ENCODE peak calls at places on chromosomes 5 and 9, in seven cellular contexts. Q is dorsolateral prefrontal cortex, S is GM12864, A is GM12865, H is pancreas, X is cardiac muscle cell, D is thoracic aorta. B is an unnamed sample.

GRCh38 chr9:35905912-35906679 is at the start of gene HRCT1:
- DNase-seq in A (no peak), X (no peak), S (no peak), Q (no peak), H (peak), D (peak), B (peak)

GRCh38 chr5:91031396-91031741 is 351.7 kb downstream of the ARRDC3 start:
- DNase-seq in X (no peak), Q (no peak), H (no peak), D (no peak), S (no peak), A (no peak), B (no peak)

GRCh38 chr9:4020038-4020746 is 279.7 kb downstream of the GLIS3 start:
- DNase-seq in H (no peak), Q (no peak), D (no peak), S (no peak), A (no peak), X (peak), B (peak)

GRCh38 chr9:34413229-34413852 is 36.6 kb upstream of the MYORG start:
- DNase-seq in D (no peak), S (no peak), H (no peak), Q (no peak), X (peak), A (peak), B (peak)

GRCh38 chr5:54743997-54744788 is 226.6 kb downstream of the SNX18 start:
- DNase-seq in A (peak), X (no peak), S (peak), Q (no peak), D (no peak), H (no peak), B (peak)

GRCh38 chr9:95463145-95464060 is 53.4 kb downstream of the PTCH1 start:
- DNase-seq in A (no peak), Q (no peak), X (no peak), S (no peak), H (no peak), D (no peak), B (no peak)

GRCh38 chr9:14692536-14692917 is 705 bp downstream of the ZDHHC21 start:
- DNase-seq in H (no peak), D (no peak), X (no peak), Q (no peak), A (peak), S (no peak), B (no peak)

GRCh38 chr5:132109494-132110053 is 36.0 kb downstream of the CSF2 start:
- DNase-seq in H (no peak), X (no peak), S (no peak), A (no peak), D (no peak), Q (no peak), B (no peak)

GRCh38 chr5:107092695-107093094 is 578.0 kb downstream of the EFNA5 start:
- DNase-seq in H (no peak), A (no peak), Q (no peak), S (no peak), D (no peak), X (no peak), B (peak)

GRCh38 chr5:123951204-123951977 is 439.4 kb downstream of the CSNK1G3 start:
- DNase-seq in S (no peak), D (no peak), H (no peak), A (no peak), Q (no peak), X (no peak), B (peak)

GRCh38 chr9:16257604-16258003 is 612.9 kb downstream of the BNC2 start:
- DNase-seq in H (no peak), A (no peak), D (no peak), S (no peak), Q (no peak), X (no peak), B (peak)

GRCh38 chr9:126070071-126070470 is 256.6 kb upstream of the MVB12B start:
- DNase-seq in Q (no peak), S (no peak), X (no peak), A (no peak), H (no peak), D (no peak), B (no peak)

GRCh38 chr9:8750639-8751041 is 951.1 kb upstream of the DMAC1 start:
- DNase-seq in D (no peak), S (no peak), A (no peak), Q (no peak), H (no peak), X (peak), B (peak)

GRCh38 chr5:131671994-131672655 is 37.1 kb upstream of the RAPGEF6 start:
- DNase-seq in X (peak), S (no peak), A (no peak), H (no peak), Q (no peak), D (no peak), B (peak)

GRCh38 chr9:116812231-116813028 is 125.3 kb downstream of the TRIM32 start:
- DNase-seq in H (no peak), Q (no peak), D (no peak), A (no peak), X (no peak), S (no peak), B (no peak)

GRCh38 chr5:93087326-93087725 is 493.7 kb downstream of the NR2F1-AS1 start:
- DNase-seq in X (no peak), D (no peak), A (no peak), S (no peak), H (no peak), Q (no peak), B (no peak)

GRCh38 chr9:114060070-114060469 is 18.0 kb downstream of the AMBP start:
- DNase-seq in H (no peak), X (no peak), S (no peak), D (no peak), A (no peak), Q (no peak), B (no peak)
- H3K4me3 ChIP-seq in H (no peak), X (no peak), S (no peak), D (no peak), A (no peak), Q (no peak), B (no peak)

GRCh38 chr9:92507496-92507895 is 25.2 kb upstream of the ASPN start:
- DNase-seq in S (no peak), Q (no peak), A (no peak), X (no peak), H (no peak), D (no peak), B (no peak)

GRCh38 chr9:92508018-92508417 is 25.7 kb upstream of the ASPN start:
- DNase-seq in D (no peak), A (no peak), H (no peak), X (peak), Q (no peak), S (no peak), B (no peak)

GRCh38 chr9:92504881-92505280 is 22.6 kb upstream of the ASPN start:
- DNase-seq in H (no peak), A (no peak), D (no peak), S (no peak), Q (no peak), X (no peak), B (peak)

GRCh38 chr9:92506184-92506857 is 24.0 kb upstream of the ASPN start:
- DNase-seq in Q (no peak), D (peak), S (no peak), X (no peak), H (no peak), A (no peak), B (peak)

DNA sequence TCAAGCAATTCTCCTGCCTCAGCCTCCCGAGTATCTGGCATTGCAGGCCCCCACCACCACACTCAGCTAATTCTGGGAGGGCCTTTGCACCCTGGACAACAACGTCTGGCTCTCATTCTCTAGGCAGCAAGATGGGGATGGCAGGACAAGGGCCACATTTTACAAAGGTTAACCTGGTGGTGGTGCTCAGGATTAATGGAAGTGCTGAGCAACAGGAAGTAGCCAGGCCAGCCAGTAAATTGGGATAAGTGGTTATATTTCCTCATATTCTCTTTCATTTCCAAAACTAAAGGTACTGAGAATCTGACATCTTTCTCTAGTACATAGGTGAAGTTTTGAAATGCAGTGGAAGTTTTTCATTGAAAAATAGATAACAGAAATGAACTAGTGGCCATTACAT is 24.7 kb upstream of the ASPN start:
- DNase-seq in S (no peak), D (no peak), Q (no peak), H (no peak), X (no peak), A (no peak), B (peak)
- TF ChIP-seq CTCF in S (no peak), D (no peak), Q (no peak), H (no peak), X (no peak), A (no peak), B (no peak)

DNA sequence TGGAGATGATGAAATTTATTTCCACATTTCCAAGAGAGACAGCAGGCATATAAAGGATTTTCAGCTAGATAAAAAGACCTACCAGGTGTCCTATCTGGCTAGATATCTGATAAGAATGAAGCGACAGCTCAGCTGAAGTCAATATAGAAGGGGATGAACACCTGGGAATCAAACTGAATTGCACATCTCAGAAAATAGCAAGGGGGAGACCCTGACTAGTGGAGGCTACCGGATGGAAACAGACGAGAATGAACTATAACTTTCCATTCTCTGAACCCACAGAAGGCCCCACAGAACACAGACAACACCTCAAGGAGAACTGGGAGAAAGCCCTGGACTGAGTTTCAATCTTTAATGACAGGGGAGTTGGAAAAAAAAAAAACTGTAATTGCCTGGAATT is 51.1 kb downstream of the CPLANE1 start:
- DNase-seq in H (no peak), S (no peak), A (peak), D (no peak), X (no peak), Q (no peak), B (no peak)
- H3K4me3 ChIP-seq in H (no peak), S (peak), A (peak), D (peak), X (no peak), Q (no peak), B (no peak)

DNA sequence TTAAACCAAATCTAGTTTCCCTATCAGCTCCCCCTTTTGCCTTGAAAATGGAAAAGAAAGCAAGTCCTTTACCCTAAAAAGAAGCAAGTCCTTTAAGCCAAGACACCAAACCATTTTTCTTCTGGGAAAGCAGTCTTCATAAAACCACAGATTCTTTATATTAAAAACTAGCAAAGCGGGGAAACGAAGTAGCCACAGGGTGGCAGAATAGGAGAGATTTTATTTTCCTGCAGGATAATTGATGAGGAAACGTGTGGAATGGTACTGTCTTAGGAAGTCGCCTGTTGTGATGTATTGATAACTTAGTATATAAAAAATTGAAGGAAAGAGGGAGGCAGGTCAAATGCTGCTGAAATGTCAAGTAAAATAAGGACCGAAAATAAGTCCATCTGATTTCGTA is 41.1 kb downstream of the ZNF883 start:
- DNase-seq in H (no peak), X (no peak), Q (no peak), S (no peak), D (no peak), A (no peak), B (peak)
- TF ChIP-seq CTCF in H (no peak), X (peak), Q (no peak), S (no peak), D (no peak), A (no peak), B (peak)

GRCh38 chr5:38941912-38942311 is 96.1 kb downstream of the OSMR start:
- DNase-seq in X (no peak), Q (no peak), D (no peak), A (no peak), S (no peak), H (no peak), B (no peak)
- H3K4me3 ChIP-seq in X (no peak), Q (no peak), D (no peak), A (no peak), S (no peak), H (no peak), B (no peak)

GRCh38 chr9:7093040-7093439 is 335.3 kb downstream of the KDM4C start:
- DNase-seq in X (no peak), S (no peak), D (no peak), A (no peak), H (no peak), Q (no peak), B (no peak)

GRCh38 chr9:7095054-7095453 is 337.3 kb downstream of the KDM4C start:
- DNase-seq in H (no peak), D (no peak), Q (no peak), X (no peak), S (no peak), A (no peak), B (no peak)

GRCh38 chr9:7097040-7097715 is 339.4 kb downstream of the KDM4C start:
- DNase-seq in A (no peak), Q (no peak), D (no peak), S (no peak), H (no peak), X (no peak), B (no peak)

GRCh38 chr9:7094576-7094975 is 336.8 kb downstream of the KDM4C start:
- DNase-seq in A (no peak), H (no peak), S (no peak), D (no peak), Q (no peak), X (no peak), B (no peak)

DNA sequence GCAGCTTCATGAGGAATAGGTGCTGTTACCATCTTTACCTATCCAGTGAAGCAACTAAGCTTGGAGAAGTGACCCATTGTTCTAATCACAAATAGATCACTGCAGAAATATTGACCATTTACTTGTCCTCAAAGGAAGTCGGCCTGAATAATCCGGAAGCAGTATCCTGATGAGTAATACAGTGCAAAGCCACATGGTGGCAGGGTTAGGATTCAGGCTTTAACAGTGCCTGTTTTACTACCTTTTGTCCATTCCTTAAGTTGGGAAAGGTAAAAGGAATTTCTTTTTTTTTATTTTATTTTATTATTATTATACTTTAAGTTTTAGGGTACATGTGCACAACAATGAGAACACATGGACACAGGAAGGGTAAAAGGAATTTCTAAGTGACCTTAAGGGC is 336.3 kb downstream of the KDM4C start:
- DNase-seq in X (peak), Q (no peak), S (no peak), D (no peak), A (no peak), H (no peak), B (peak)
- TF ChIP-seq CTCF in X (peak), Q (peak), S (no peak), D (no peak), A (no peak), H (no peak), B (peak)

GRCh38 chr5:33148076-33148501 is 292.7 kb upstream of the TARS1 start:
- DNase-seq in A (no peak), X (no peak), D (no peak), Q (no peak), S (no peak), H (no peak), B (peak)
- H3K4me3 ChIP-seq in A (no peak), X (no peak), D (peak), Q (no peak), S (no peak), H (no peak), B (no peak)

GRCh38 chr9:137725598-137725997 is 106.8 kb downstream of the EHMT1 start:
- DNase-seq in X (no peak), S (no peak), H (no peak), D (no peak), Q (no peak), A (no peak), B (no peak)
- TF ChIP-seq CTCF in X (no peak), S (no peak), H (no peak), D (no peak), Q (no peak), A (no peak), B (no peak)

DNA sequence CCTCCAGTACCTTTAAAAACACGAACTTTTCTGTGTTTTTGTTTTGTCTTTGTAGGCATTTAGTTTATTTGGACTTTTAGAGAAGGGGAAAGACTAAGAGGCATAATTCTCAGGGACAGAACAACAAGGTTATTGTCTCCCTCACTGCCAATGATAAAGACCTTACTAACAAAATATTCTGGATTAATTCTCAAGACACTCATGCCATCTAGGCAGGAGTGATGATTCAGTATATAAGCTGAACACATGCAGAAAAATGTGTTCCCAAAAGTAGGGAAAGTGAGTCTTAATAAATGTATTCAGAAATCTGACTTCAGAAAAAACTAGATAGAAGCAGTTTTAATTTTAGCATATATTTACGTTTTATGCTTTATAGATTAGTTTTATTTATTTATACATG is 17.4 kb upstream of the ASPN start:
- DNase-seq in D (no peak), S (no peak), Q (no peak), H (no peak), X (no peak), A (no peak), B (no peak)
- H3K4me3 ChIP-seq in D (no peak), S (no peak), Q (no peak), H (no peak), X (no peak), A (no peak), B (no peak)

B was measured in fibroblast of mammary gland.